ENCODE peak calls at places on chromosomes 16 and 17, in seven cellular contexts. B, T, X, O, M, D and Z are unnamed samples.

GRCh38 chr17:71741836-71742235 is 379.0 kb upstream of the SOX9 start:
- DNase-seq in D (no peak), M (no peak), T (no peak), X (no peak), B (no peak), O (no peak), Z (no peak)

GRCh38 chr17:33500141-33500540 is 207.0 kb upstream of the ASIC2 start:
- DNase-seq in B (no peak), T (no peak), X (no peak), M (no peak), O (no peak), D (no peak), Z (peak; percentile 11)

GRCh38 chr16:1537763-1538289 is 4.4 kb downstream of the TMEM204 start:
- DNase-seq in T (no peak), D (no peak), X (no peak), O (no peak), B (no peak), M (no peak), Z (no peak)

GRCh38 chr16:86494039-86494564 is 16.2 kb upstream of the FOXF1 start:
- DNase-seq in M (peak; percentile 20), B (no peak), D (no peak), O (peak; percentile 28), X (no peak), T (no peak), Z (no peak)

GRCh38 chr16:11302977-11303376 is 21.8 kb upstream of the PRM1 start:
- DNase-seq in D (no peak), M (no peak), T (no peak), O (no peak), B (no peak), X (peak; percentile 69), Z (no peak)

GRCh38 chr17:304461-304860 is 48.1 kb downstream of the RPH3AL start:
- DNase-seq in B (no peak), M (peak; percentile 53), O (peak; percentile 57), D (peak; percentile 48), T (no peak), X (no peak), Z (peak; percentile 9)

GRCh38 chr16:72188512-72188911 is 16.6 kb upstream of the PMFBP1 start:
- DNase-seq in O (no peak), X (no peak), M (no peak), D (no peak), T (no peak), B (no peak), Z (no peak)

GRCh38 chr17:76076765-76077581 is 2.0 kb upstream of the ZACN start:
- DNase-seq in O (peak; percentile 39), D (no peak), B (peak; percentile 23), X (no peak), T (no peak), M (peak; percentile 44), Z (no peak)

GRCh38 chr17:58086953-58087352 is 3.7 kb downstream of the DYNLL2 start:
- DNase-seq in M (no peak), B (no peak), X (no peak), D (no peak), O (no peak), T (no peak), Z (no peak)

GRCh38 chr17:70171159-70171558 is 1.8 kb downstream of the KCNJ2 start:
- DNase-seq in T (no peak), O (no peak), D (no peak), B (no peak), X (no peak), M (no peak), Z (no peak)

GRCh38 chr17:55783684-55784245 is 32.9 kb downstream of the PCTP start:
- DNase-seq in D (peak; percentile 71), O (no peak), T (peak; percentile 4), X (no peak), M (peak; percentile 77), B (peak; percentile 75), Z (peak; percentile 10)

GRCh38 chr17:4180791-4181190 is 37.8 kb downstream of the CYB5D2 start:
- DNase-seq in M (no peak), O (no peak), X (no peak), B (no peak), D (no peak), T (no peak), Z (peak; percentile 64)

GRCh38 chr16:2785101-2785991 is 2.0 kb downstream of the PRSS33 start:
- DNase-seq in O (peak; percentile 36), X (peak; percentile 58), T (no peak), B (no peak), M (no peak), D (peak; percentile 47), Z (no peak)

GRCh38 chr17:80513201-80513600 is 31.4 kb upstream of the RPTOR start:
- DNase-seq in T (no peak), O (no peak), X (no peak), B (no peak), M (no peak), D (no peak), Z (no peak)

GRCh38 chr17:66720567-66720966 is 114.3 kb upstream of the CACNG5 start:
- DNase-seq in X (no peak), O (no peak), B (no peak), D (no peak), M (no peak), T (no peak), Z (no peak)

GRCh38 chr16:62642677-62643076 is 606.4 kb upstream of the CDH8 start:
- DNase-seq in M (no peak), O (no peak), B (no peak), X (no peak), D (no peak), T (no peak), Z (no peak)

GRCh38 chr16:69404275-69404805 is 18.5 kb upstream of the TERF2 start:
- DNase-seq in D (no peak), T (peak; percentile 59), B (no peak), M (peak; percentile 65), O (no peak), X (no peak), Z (peak; percentile 58)

GRCh38 chr17:45241315-45242011 is 19.8 kb downstream of the FMNL1 start:
- DNase-seq in M (no peak), B (no peak), O (peak; percentile 79), T (no peak), X (peak; percentile 79), D (no peak), Z (no peak)

GRCh38 chr16:1078579-1079021 is 6.1 kb downstream of the SSTR5 start:
- DNase-seq in O (no peak), T (peak; percentile 49), B (peak; percentile 53), X (peak; percentile 26), M (peak; percentile 57), D (peak; percentile 81), Z (peak; percentile 63)

GRCh38 chr17:50638851-50639767 is 4.4 kb downstream of the ABCC3 start:
- DNase-seq in D (peak; percentile 98), X (no peak), T (peak; percentile 97), O (no peak), M (peak; percentile 65), B (peak; percentile 97), Z (peak; percentile 93)

GRCh38 chr16:69927056-69927757 is 23.9 kb upstream of the CLEC18A start:
- DNase-seq in T (no peak), D (peak; percentile 89), O (no peak), B (peak; percentile 91), X (no peak), M (peak; percentile 58), Z (peak; percentile 84)

GRCh38 chr16:68200120-68200783 is 35.7 kb downstream of the ESRP2 start:
- DNase-seq in M (no peak), B (peak; percentile 67), D (no peak), X (no peak), O (no peak), T (peak; percentile 28), Z (peak; percentile 63)

GRCh38 chr17:40582328-40582901 is 17.1 kb upstream of the CCR7 start:
- DNase-seq in B (no peak), O (no peak), D (peak; percentile 66), X (peak; percentile 92), M (no peak), T (no peak), Z (no peak)